ENCODE peak calls at places on chromosome 15, in six cellular contexts. K is cardiac muscle cell; G is fibroblast of mammary gland; E is activated CD8-positive, alpha-beta T cell treated with anti-CD3 and anti-CD28 coated beads for 36 hours; N is dorsolateral prefrontal cortex; X is ascending aorta. F is an unnamed sample.

GRCh38 chr15:27082526-27082925 is 111.5 kb downstream of the GABRG3 start:
- DNase-seq in K (no peak), G (no peak), E (no peak), N (no peak), X (no peak), F (no peak)

GRCh38 chr15:65042776-65043322 is 2.3 kb upstream of the SLC51B start:
- DNase-seq in K (no peak), G (no peak), E (no peak), N (no peak), X (no peak), F (no peak)

GRCh38 chr15:98668566-98669308 is 20.4 kb downstream of the IGF1R start:
- DNase-seq in K (peak), G (peak), E (peak), N (no peak), X (no peak), F (no peak)

GRCh38 chr15:74776851-74777768 is 4.8 kb upstream of the CSK start:
- DNase-seq in K (peak), G (no peak), E (peak), N (no peak), X (no peak), F (no peak)

GRCh38 chr15:82916161-82916952 is 36.2 kb downstream of the HOMER2 start:
- DNase-seq in K (no peak), G (no peak), E (no peak), N (no peak), X (no peak), F (no peak)

GRCh38 chr15:74540761-74541493 is at the start of gene ARID3B:
- DNase-seq in K (peak), G (peak), E (peak), N (peak), X (peak), F (peak)

GRCh38 chr15:100986158-100986896 is 67.2 kb downstream of the LRRK1 start:
- DNase-seq in K (no peak), G (peak), E (no peak), N (no peak), X (no peak), F (no peak)

GRCh38 chr15:89591834-89592233 is 16.6 kb downstream of the TICRR start:
- DNase-seq in K (no peak), G (no peak), E (no peak), N (no peak), X (no peak), F (no peak)

GRCh38 chr15:32849769-32850668 is 132.2 kb downstream of the GREM1 start:
- DNase-seq in K (no peak), G (peak), E (no peak), N (no peak), X (no peak), F (no peak)

GRCh38 chr15:36940636-36941285 is 159.6 kb downstream of the MEIS2 start:
- DNase-seq in K (no peak), G (no peak), E (no peak), N (no peak), X (no peak), F (no peak)

GRCh38 chr15:98689431-98689861 is 41.1 kb downstream of the IGF1R start:
- DNase-seq in K (no peak), G (peak), E (no peak), N (no peak), X (no peak), F (no peak)

GRCh38 chr15:91885714-91886265 is 32.3 kb downstream of the SLCO3A1 start:
- DNase-seq in K (peak), G (no peak), E (peak), N (no peak), X (no peak), F (no peak)

GRCh38 chr15:71707230-71708051 is 102.9 kb upstream of the NR2E3 start:
- DNase-seq in K (no peak), G (peak), E (no peak), N (no peak), X (no peak), F (no peak)

GRCh38 chr15:38899300-38899699 is 334.7 kb upstream of the RASGRP1 start:
- DNase-seq in K (no peak), G (peak), E (no peak), N (no peak), X (no peak), F (no peak)

GRCh38 chr15:68637755-68638405 is 59.1 kb downstream of the CORO2B start:
- DNase-seq in K (no peak), G (peak), E (no peak), N (no peak), X (no peak), F (no peak)

GRCh38 chr15:76987896-76988860 is 6.7 kb upstream of the PSTPIP1 start:
- DNase-seq in K (no peak), G (peak), E (peak), N (no peak), X (no peak), F (no peak)

GRCh38 chr15:73677146-73677607 is 7.0 kb upstream of the CD276 start:
- DNase-seq in K (peak), G (peak), E (peak), N (peak), X (no peak), F (no peak)

GRCh38 chr15:82393671-82394070 is 35.9 kb upstream of the GOLGA6L9 start:
- DNase-seq in K (no peak), G (peak), E (no peak), N (no peak), X (no peak), F (no peak)

GRCh38 chr15:50996641-50997040 is 88.2 kb downstream of the AP4E1 start:
- DNase-seq in K (no peak), G (peak), E (no peak), N (no peak), X (no peak), F (no peak)

GRCh38 chr15:48939686-48940085 is 24.0 kb downstream of the SHC4 start:
- DNase-seq in K (no peak), G (peak), E (no peak), N (no peak), X (no peak), F (no peak)

GRCh38 chr15:49225572-49226281 is 55.7 kb downstream of the GALK2 start:
- DNase-seq in K (peak), G (peak), E (no peak), N (no peak), X (no peak), F (no peak)

GRCh38 chr15:60591491-60592385 is 112.8 kb upstream of the ICE2 start:
- DNase-seq in K (peak), G (no peak), E (peak), N (no peak), X (no peak), F (peak)

GRCh38 chr15:68612979-68613740 is 34.4 kb downstream of the CORO2B start:
- DNase-seq in K (no peak), G (peak), E (no peak), N (no peak), X (no peak), F (no peak)

GRCh38 chr15:56752986-56753385 is 19.7 kb upstream of the ZNF280D start:
- DNase-seq in K (no peak), G (no peak), E (no peak), N (no peak), X (no peak), F (no peak)

GRCh38 chr15:52745326-52746161 is 44.6 kb downstream of the ONECUT1 start:
- DNase-seq in K (no peak), G (no peak), E (no peak), N (no peak), X (no peak), F (no peak)

GRCh38 chr15:43469867-43470266 is 23.1 kb downstream of the TP53BP1 start:
- DNase-seq in K (no peak), G (peak), E (no peak), N (no peak), X (no peak), F (no peak)

GRCh38 chr15:40010681-40011080 is 28.3 kb downstream of the SRP14 start:
- DNase-seq in K (no peak), G (peak), E (no peak), N (no peak), X (no peak), F (no peak)

GRCh38 chr15:36109943-36110658 is 469.3 kb upstream of the CDIN1 start:
- DNase-seq in K (no peak), G (peak), E (no peak), N (no peak), X (no peak), F (no peak)

GRCh38 chr15:81054236-81054635 is 53.5 kb downstream of the TLNRD1 start:
- DNase-seq in K (no peak), G (peak), E (no peak), N (no peak), X (no peak), F (no peak)

GRCh38 chr15:75195122-75195765 is 6.4 kb upstream of the C15orf39 start:
- DNase-seq in K (peak), G (no peak), E (no peak), N (peak), X (no peak), F (no peak)

GRCh38 chr15:92645051-92645631 is 10.4 kb downstream of the FAM174B start:
- DNase-seq in K (no peak), G (no peak), E (no peak), N (no peak), X (no peak), F (no peak)

GRCh38 chr15:48250640-48251076 is 44.6 kb downstream of the SLC12A1 start:
- DNase-seq in K (peak), G (peak), E (peak), N (no peak), X (no peak), F (no peak)

GRCh38 chr15:89068325-89068784 is 19.9 kb upstream of the ABHD2 start:
- DNase-seq in K (no peak), G (peak), E (peak), N (no peak), X (no peak), F (no peak)

GRCh38 chr15:30917675-30918074 is 14.0 kb downstream of the FAN1 start:
- DNase-seq in K (no peak), G (no peak), E (no peak), N (no peak), X (no peak), F (no peak)

GRCh38 chr15:30919877-30920550 is 16.3 kb downstream of the FAN1 start:
- DNase-seq in K (no peak), G (no peak), E (no peak), N (no peak), X (no peak), F (no peak)

GRCh38 chr15:30918366-30918765 is 14.7 kb downstream of the FAN1 start:
- DNase-seq in K (no peak), G (no peak), E (no peak), N (no peak), X (no peak), F (no peak)

GRCh38 chr15:30913761-30914160 is 10.0 kb downstream of the FAN1 start:
- DNase-seq in K (no peak), G (no peak), E (no peak), N (no peak), X (no peak), F (no peak)

GRCh38 chr15:30917013-30917412 is 13.3 kb downstream of the FAN1 start:
- DNase-seq in K (no peak), G (no peak), E (no peak), N (no peak), X (no peak), F (no peak)
- TF ChIP-seq CTCF in K (no peak), G (no peak), E (no peak), N (no peak), X (no peak), F (no peak)

DNA sequence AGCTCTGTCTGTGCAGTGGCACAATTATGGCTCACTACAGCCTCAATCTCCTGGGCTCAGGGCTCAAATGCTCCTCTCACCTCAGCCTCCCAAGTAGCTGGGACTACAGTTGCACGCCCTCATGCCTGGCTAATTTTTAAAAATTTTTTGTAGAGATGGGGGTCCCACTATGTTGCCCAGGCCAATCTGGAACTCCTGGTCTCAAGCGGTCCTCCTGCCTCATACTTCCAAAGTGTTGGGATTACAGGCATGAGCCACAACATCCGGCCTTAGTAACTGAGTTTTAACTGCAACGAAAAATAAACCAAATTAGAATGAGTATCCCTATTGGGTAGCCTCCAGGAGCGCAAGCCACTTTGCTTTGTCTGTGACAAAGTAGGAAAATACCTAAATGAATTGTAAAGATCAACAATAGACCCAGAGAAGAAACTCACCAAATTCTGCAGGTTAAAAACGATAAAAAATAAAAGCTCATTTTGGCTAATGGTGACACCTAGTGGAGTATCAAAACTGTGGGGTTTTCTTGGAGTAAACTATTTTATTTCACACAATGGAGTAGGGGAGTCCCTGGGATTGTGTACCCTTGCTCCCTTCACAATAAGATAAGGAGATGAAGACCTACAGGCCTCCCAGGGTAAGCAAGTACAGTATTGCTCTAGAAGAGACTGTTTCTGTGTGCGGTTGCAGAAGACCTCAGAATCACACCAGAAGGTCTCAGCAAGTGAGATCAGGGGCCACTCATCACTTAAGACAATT is 21.0 kb upstream of the CA12 start:
- DNase-seq in K (peak), G (peak), E (no peak), N (no peak), X (no peak), F (no peak)
- TF ChIP-seq CTCF in K (peak), G (peak), E (peak), N (peak), X (peak), F (peak)

DNA sequence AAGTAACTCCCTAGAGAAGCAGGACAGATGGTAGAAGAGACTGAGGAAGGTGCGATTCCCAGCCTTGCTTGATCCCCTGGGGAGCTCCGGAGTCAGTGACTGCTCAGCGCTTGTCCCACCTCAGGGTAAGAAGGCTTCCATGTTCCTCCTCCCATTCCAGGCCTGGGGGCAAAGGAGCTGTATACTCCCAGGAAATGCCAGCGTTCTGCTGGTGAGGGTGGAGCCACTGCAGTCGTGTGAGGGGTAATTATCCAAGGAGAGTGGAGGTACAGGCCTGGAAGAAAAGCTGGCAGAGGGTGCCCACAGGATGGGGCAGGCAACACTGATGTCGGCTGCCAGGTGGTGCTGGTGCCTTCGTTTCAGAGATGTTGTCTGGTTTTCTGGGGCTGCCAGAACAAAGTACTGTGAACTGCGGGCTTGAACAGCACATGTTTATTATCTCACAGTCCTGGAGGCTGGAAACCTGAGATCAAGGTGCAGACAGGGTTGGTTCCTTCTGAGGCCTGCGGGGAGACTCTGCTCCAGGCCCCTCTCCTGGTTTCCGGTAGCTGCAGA is 12.1 kb upstream of the APBA2 start:
- DNase-seq in K (no peak), G (no peak), E (no peak), N (peak), X (no peak), F (no peak)
- TF ChIP-seq CTCF in K (no peak), G (no peak), E (no peak), N (peak), X (no peak), F (no peak)

DNA sequence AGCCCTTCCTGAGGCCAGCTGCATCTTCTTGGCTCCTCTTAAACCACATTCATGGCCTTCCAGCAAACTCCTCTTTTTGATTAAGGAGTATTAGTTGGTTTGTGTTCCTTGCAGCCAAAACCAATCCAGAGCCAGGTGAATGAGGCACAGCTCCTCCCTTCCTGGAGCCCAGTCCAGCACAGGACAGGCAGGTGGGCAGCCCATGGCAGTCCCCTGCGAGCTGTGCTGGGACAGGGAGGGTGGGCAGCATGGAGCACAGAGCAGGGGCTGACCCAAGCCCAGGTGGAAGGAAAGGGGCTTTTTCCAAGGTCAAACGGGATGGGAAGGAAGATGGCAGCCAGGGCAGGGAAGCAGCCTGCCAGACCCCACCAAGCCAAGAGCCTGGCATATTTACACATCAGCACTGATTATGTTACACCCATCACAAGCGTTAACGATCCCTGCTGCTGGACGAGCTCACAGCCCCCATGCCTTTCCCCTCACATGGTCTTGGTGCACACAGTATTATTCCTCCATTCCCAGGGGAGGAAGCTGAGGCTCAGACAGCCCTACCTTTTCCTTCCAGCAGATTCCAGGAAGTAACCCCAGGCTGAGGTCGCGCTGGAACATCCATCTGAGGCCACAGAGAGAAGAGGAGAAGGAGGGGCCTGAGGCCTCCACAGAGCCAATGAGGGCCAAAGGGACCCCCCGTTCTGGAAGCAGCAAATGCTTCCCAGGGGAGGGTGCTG is 175.7 kb downstream of the SMAD6 start:
- DNase-seq in K (no peak), G (no peak), E (no peak), N (no peak), X (no peak), F (peak)
- TF ChIP-seq CTCF in K (no peak), G (no peak), E (no peak), N (no peak), X (no peak), F (no peak)

GRCh38 chr15:25933456-25934158 is 70.5 kb upstream of the ATP10A start:
- DNase-seq in K (peak), G (peak), E (peak), N (no peak), X (no peak), F (no peak)
- TF ChIP-seq CTCF in K (peak), G (peak), E (peak), N (peak), X (peak), F (peak)